ENCODE peak calls at places on chromosome X, in eight cellular contexts. P is GM03348, W is tibial artery, F is transverse colon, Q is mesenteric fat pad, I is AG04450, N is activated T-cell treated with anti-CD3 and anti-CD28 coated beads for 4 hours, A is dermis blood vessel endothelial cell. M is an unnamed sample.

GRCh38 chrX:65994519-65995501 is 45.1 kb downstream of the VSIG4 start:
- DNase-seq in P (no peak), W (no peak), F (no peak), Q (no peak), I (no peak), N (no peak), A (no peak), M (no peak)

GRCh38 chrX:2631743-2632532 is 59.2 kb upstream of the CD99 start:
- DNase-seq in P (no peak), W (no peak), F (no peak), Q (no peak), I (no peak), N (no peak), A (no peak), M (no peak)

GRCh38 chrX:129640737-129641136 is 14.0 kb downstream of the APLN start:
- DNase-seq in P (no peak), W (no peak), F (no peak), Q (no peak), I (no peak), N (no peak), A (no peak), M (no peak)

GRCh38 chrX:116873678-116874077 is 410.9 kb upstream of the CT83 start:
- DNase-seq in P (peak; percentile 45), W (no peak), F (no peak), Q (no peak), I (no peak), N (no peak), A (no peak), M (no peak)

GRCh38 chrX:6002056-6002455 is 226.6 kb downstream of the NLGN4X start:
- DNase-seq in P (no peak), W (no peak), F (no peak), Q (no peak), I (no peak), N (no peak), A (no peak), M (no peak)

GRCh38 chrX:23248187-23248586 is 86.5 kb upstream of the PTCHD1 start:
- DNase-seq in P (no peak), W (no peak), F (no peak), Q (no peak), I (no peak), N (no peak), A (no peak), M (no peak)

GRCh38 chrX:129123795-129124194 is 399.5 kb downstream of the SMARCA1 start:
- DNase-seq in P (no peak), W (no peak), F (no peak), Q (no peak), I (no peak), N (no peak), A (no peak), M (no peak)

GRCh38 chrX:50813843-50814661 is at the start of gene SHROOM4:
- DNase-seq in P (peak; percentile 78), W (peak; percentile 64), F (peak; percentile 46), Q (peak; percentile 89), I (no peak), N (no peak), A (peak; percentile 76), M (no peak)

GRCh38 chrX:10519278-10519677 is 101.1 kb downstream of the MID1 start:
- DNase-seq in P (no peak), W (no peak), F (no peak), Q (no peak), I (no peak), N (no peak), A (no peak), M (no peak)

GRCh38 chrX:78321809-78322208 is 5.6 kb downstream of the CYSLTR1 start:
- DNase-seq in P (no peak), W (peak; percentile 58), F (peak; percentile 53), Q (no peak), I (no peak), N (no peak), A (no peak), M (peak; percentile 79)

GRCh38 chrX:53716328-53717088 is 30.0 kb upstream of the HUWE1 start:
- DNase-seq in P (no peak), W (no peak), F (peak; percentile 15), Q (no peak), I (no peak), N (peak; percentile 27), A (peak; percentile 14), M (peak; percentile 43)

GRCh38 chrX:56219702-56220101 is 12.5 kb upstream of the KLF8 start:
- DNase-seq in P (peak; percentile 13), W (no peak), F (no peak), Q (no peak), I (no peak), N (no peak), A (peak; percentile 4), M (no peak)

GRCh38 chrX:49999048-49999447 is 76.7 kb downstream of the CLCN5 start:
- DNase-seq in P (peak; percentile 7), W (no peak), F (no peak), Q (no peak), I (no peak), N (no peak), A (no peak), M (no peak)

GRCh38 chrX:20686256-20686655 is 419.5 kb upstream of the RPS6KA3 start:
- DNase-seq in P (no peak), W (no peak), F (no peak), Q (no peak), I (no peak), N (no peak), A (no peak), M (no peak)

GRCh38 chrX:71301195-71301924 is at the start of gene ITGB1BP2:
- DNase-seq in P (peak; percentile 48), W (peak; percentile 67), F (no peak), Q (no peak), I (no peak), N (no peak), A (no peak), M (no peak)

GRCh38 chrX:148043456-148043855 is 62.3 kb downstream of the FMR1NB start:
- DNase-seq in P (peak; percentile 5), W (no peak), F (no peak), Q (no peak), I (no peak), N (no peak), A (no peak), M (no peak)

GRCh38 chrX:4091046-4091760 is 377.8 kb upstream of the PRKX start:
- DNase-seq in P (no peak), W (no peak), F (no peak), Q (no peak), I (no peak), N (no peak), A (no peak), M (no peak)

GRCh38 chrX:27619975-27620374 is 29.8 kb downstream of the DCAF8L2 start:
- DNase-seq in P (no peak), W (no peak), F (no peak), Q (no peak), I (no peak), N (no peak), A (peak; percentile 55), M (no peak)

GRCh38 chrX:100829730-100830129 is 9.5 kb downstream of the CSTF2 start:
- DNase-seq in P (no peak), W (no peak), F (no peak), Q (no peak), I (no peak), N (no peak), A (peak; percentile 42), M (no peak)

M was measured in T-helper 1 cell.